ENCODE peak calls at places on chromosomes 7 and 10, in six cellular contexts. W, E, J, O, K and I are unnamed samples.

GRCh38 chr7:134710854-134711624 is 64.4 kb downstream of the BPGM start:
- DNase-seq in W (peak; percentile 10), E (peak; percentile 38), J (peak; percentile 65), O (no peak), K (no peak), I (no peak)

GRCh38 chr7:11665381-11665780 is 166.6 kb downstream of the THSD7A start:
- DNase-seq in W (no peak), E (no peak), J (no peak), O (no peak), K (no peak), I (no peak)

GRCh38 chr7:135925205-135925604 is 52.0 kb downstream of the MTPN start:
- DNase-seq in W (no peak), E (no peak), J (no peak), O (no peak), K (no peak), I (no peak)

GRCh38 chr10:8042864-8043568 is 11.5 kb upstream of the GATA3 start:
- DNase-seq in W (no peak), E (no peak), J (no peak), O (peak; percentile 46), K (no peak), I (no peak)

GRCh38 chr10:60123172-60123571 is 216.8 kb upstream of the CCDC6 start:
- DNase-seq in W (peak; percentile 99), E (peak; percentile 91), J (peak; percentile 84), O (no peak), K (peak; percentile 50), I (no peak)

GRCh38 chr7:4134631-4135030 is 547.5 kb upstream of the FOXK1 start:
- DNase-seq in W (no peak), E (no peak), J (no peak), O (no peak), K (no peak), I (no peak)

GRCh38 chr10:16848562-16849154 is 31.4 kb upstream of the RSU1 start:
- DNase-seq in W (no peak), E (peak; percentile 68), J (peak; percentile 52), O (no peak), K (no peak), I (no peak)

GRCh38 chr10:72259491-72260214 is 14.1 kb upstream of the DDIT4 start:
- DNase-seq in W (no peak), E (peak; percentile 70), J (peak; percentile 29), O (no peak), K (no peak), I (peak; percentile 40)

GRCh38 chr7:1101580-1102431 is 13.9 kb downstream of the GPER1 start:
- DNase-seq in W (no peak), E (no peak), J (peak; percentile 58), O (no peak), K (no peak), I (no peak)

GRCh38 chr7:91565499-91566331 is 301.5 kb downstream of the FZD1 start:
- DNase-seq in W (no peak), E (peak; percentile 53), J (peak; percentile 52), O (no peak), K (no peak), I (no peak)

GRCh38 chr7:87398441-87398840 is 53.0 kb downstream of the CROT start:
- DNase-seq in W (peak; percentile 73), E (peak; percentile 60), J (peak; percentile 80), O (no peak), K (no peak), I (no peak)

GRCh38 chr7:78134256-78134655 is 335.7 kb downstream of the PHTF2 start:
- DNase-seq in W (peak; percentile 63), E (peak; percentile 94), J (peak; percentile 42), O (peak; percentile 37), K (peak; percentile 19), I (peak; percentile 52)

GRCh38 chr7:117134885-117135552 is 181.7 kb downstream of the ST7 start:
- DNase-seq in W (no peak), E (no peak), J (peak; percentile 59), O (no peak), K (no peak), I (no peak)

GRCh38 chr10:51423121-51423452 is 276.3 kb downstream of the CSTF2T start:
- DNase-seq in W (no peak), E (no peak), J (no peak), O (no peak), K (no peak), I (no peak)

GRCh38 chr10:71972746-71973695 is 8.8 kb downstream of the CHST3 start:
- DNase-seq in W (no peak), E (peak; percentile 39), J (no peak), O (no peak), K (no peak), I (no peak)

GRCh38 chr7:91636728-91637127 is 243.8 kb downstream of the MTERF1 start:
- DNase-seq in W (no peak), E (no peak), J (no peak), O (no peak), K (no peak), I (no peak)

GRCh38 chr7:28591725-28592331 is 179.5 kb downstream of the CREB5 start:
- DNase-seq in W (no peak), E (no peak), J (no peak), O (no peak), K (no peak), I (no peak)

GRCh38 chr10:100909506-100910260 is 3.1 kb upstream of the SLF2 start:
- DNase-seq in W (no peak), E (no peak), J (no peak), O (peak; percentile 41), K (no peak), I (peak; percentile 22)

GRCh38 chr10:89516149-89516832 is 19.1 kb downstream of the SLC16A12 start:
- DNase-seq in W (peak; percentile 37), E (peak; percentile 82), J (peak; percentile 97), O (no peak), K (no peak), I (no peak)

GRCh38 chr10:52645435-52645776 is 127.2 kb downstream of the MBL2 start:
- DNase-seq in W (no peak), E (no peak), J (no peak), O (no peak), K (no peak), I (no peak)

GRCh38 chr7:159166530-159166929 is 21.9 kb upstream of the VIPR2 start:
- DNase-seq in W (no peak), E (no peak), J (no peak), O (no peak), K (no peak), I (no peak)

GRCh38 chr7:82288769-82289535 is 154.6 kb downstream of the CACNA2D1 start:
- DNase-seq in W (peak; percentile 18), E (no peak), J (peak; percentile 9), O (no peak), K (no peak), I (no peak)

DNA sequence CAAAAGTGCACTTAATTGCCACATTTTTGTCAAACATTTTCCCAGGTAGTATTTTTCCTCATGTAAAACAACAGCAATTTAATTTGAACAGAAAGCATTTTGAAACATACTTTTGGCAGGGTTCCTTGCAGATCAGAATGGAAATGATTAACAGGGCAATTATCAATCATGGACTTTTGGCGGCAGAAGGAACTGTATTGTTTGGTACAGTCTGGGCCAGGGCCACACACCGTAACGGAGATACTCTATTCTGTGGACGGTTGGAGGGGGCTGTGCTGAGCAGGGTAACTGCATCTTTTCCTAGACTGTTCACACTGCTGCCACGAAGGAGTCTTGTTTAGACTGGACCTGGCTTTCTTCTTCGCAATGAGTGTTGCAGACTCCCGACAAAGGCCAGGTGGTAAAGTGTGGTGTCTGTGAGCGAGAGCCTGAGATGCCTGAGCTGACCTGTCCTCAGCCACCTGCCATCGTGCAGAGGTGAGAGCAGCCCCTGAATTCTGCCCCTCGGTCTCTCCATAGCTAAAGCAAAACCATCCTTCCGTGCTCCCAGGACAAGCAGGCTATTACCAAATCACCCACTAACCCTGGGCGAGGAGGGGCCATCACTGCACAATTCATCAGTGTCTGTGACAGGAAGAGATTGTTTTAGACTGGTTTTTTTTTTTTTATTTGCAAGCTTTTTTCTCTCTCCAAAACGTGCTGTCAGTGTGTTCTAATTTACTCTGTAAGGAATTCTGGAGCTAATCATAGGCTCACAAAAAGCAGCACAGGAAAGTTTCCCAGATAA is 62.4 kb downstream of the EGFR start:
- DNase-seq in W (no peak), E (no peak), J (no peak), O (no peak), K (no peak), I (no peak)
- H3K4me3 ChIP-seq in W (no peak overlapping the region), E (peak overlapping the region; percentile 3), J (no peak overlapping the region), O (no peak overlapping the region), K (no peak overlapping the region), I (no peak overlapping the region)

GRCh38 chr10:26567349-26567721 is 129.2 kb downstream of the APBB1IP start:
- DNase-seq in W (no peak), E (no peak), J (no peak), O (no peak), K (no peak), I (no peak)
- H2AFZ ChIP-seq in W (no peak overlapping the region), E (no peak overlapping the region), J (peak overlapping the region; percentile 84), O (peak overlapping the region; percentile 75), K (no peak overlapping the region), I (no peak overlapping the region)

GRCh38 chr10:670990-671389 is 18.5 kb downstream of the DIP2C start:
- DNase-seq in W (no peak), E (no peak), J (no peak), O (no peak), K (no peak), I (no peak)

GRCh38 chr10:675532-675931 is 13.9 kb downstream of the DIP2C start:
- DNase-seq in W (peak; percentile 52), E (no peak), J (no peak), O (no peak), K (no peak), I (no peak)

GRCh38 chr10:672139-672538 is 17.3 kb downstream of the DIP2C start:
- DNase-seq in W (no peak), E (no peak), J (no peak), O (no peak), K (no peak), I (no peak)

GRCh38 chr10:673492-673891 is 16.0 kb downstream of the DIP2C start:
- DNase-seq in W (no peak), E (no peak), J (no peak), O (no peak), K (no peak), I (no peak)

DNA sequence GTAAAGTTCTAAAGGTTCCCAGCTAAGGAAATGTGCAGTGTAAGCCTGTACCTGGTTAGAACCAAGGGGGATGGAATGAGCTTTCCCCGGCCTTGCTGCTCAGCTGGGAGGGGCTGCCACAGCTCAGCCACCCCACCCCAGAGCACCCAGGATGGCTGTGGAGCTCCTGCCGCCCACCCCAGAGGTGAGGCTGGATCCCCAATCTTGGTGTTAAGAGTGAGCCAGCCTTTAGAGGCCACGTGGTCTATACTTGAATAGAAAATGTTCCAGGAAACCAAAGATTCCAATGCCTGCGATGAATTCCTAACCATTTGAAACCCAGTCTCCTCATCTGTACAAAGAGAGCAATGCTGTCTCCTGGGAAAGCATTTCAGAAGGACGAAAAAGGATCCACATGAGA is 16.5 kb downstream of the DIP2C start:
- DNase-seq in W (no peak), E (no peak), J (no peak), O (no peak), K (no peak), I (no peak)
- H3K79me2 ChIP-seq in W (peaks cover 7% of the 10 kb centered on the region), E (peaks cover 97% of the 10 kb centered on the region), J (peaks cover 97% of the 10 kb centered on the region), O (peaks cover 92% of the 10 kb centered on the region), K (peaks cover 27% of the 10 kb centered on the region), I (no peaks in the 10 kb centered on the region)

DNA sequence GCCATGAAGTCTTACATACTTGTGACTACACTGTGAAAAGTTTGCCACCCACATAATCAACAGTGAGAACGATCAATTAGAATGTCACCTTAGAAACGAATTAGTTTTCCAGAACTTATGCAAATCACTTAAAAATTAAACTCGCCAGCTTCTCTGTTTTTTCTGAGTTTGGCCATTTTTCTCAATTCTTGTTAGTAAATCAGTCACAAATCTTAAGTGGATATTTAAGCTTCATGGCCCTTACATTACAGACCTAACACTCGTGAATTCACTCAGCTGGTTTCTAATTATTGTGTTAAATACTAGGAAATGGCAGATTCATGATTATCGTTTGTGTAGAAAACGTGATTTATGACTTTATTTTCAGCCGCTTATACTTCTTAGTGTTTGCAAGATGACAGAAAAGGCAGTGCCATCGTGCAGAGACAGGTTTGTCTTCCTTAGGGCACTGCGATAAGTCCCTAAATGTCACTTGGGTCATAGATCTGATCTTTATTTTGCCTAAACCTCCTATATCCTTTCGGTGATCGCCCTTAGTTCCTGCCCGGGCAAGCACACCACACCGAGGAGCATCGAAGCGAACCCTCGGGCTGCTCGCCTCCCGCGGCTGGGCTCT is 605 bp upstream of the CELF2 start:
- DNase-seq in W (no peak), E (peak; percentile 63), J (no peak), O (no peak), K (no peak), I (no peak)
- H3K4me3 ChIP-seq in W (no peak overlapping the region), E (peak overlapping the region; percentile 77), J (peak overlapping the region; percentile 56), O (peak overlapping the region; percentile 81), K (no peak overlapping the region), I (no peak overlapping the region)